ENCODE peak calls at places on chromosomes 16 and 17, in ten cellular contexts. W is thyroid gland, F is HCT116, S is right lobe of liver, K is esophagus squamous epithelium, Q is spleen, X is IMR-90, E is gastrocnemius medialis, O is K562, B is breast epithelium. R is an unnamed sample. For H3K36me3, the result is how much of the 10 kb centered on the place peaks cover.

GRCh38 chr16:11032000-11032921 is 87.9 kb downstream of the CLEC16A start:
- DNase-seq in W (no peak), F (no peak), S (no peak), K (no peak), Q (no peak), X (no peak), E (no peak), O (peak), B (no peak), R (no peak)

GRCh38 chr17:29588561-29589411 is 662 bp downstream of the GIT1 start:
- DNase-seq in W (peak), F (no peak), S (no peak), K (no peak), Q (peak), X (peak), E (no peak), O (peak), B (no peak), R (peak)

GRCh38 chr16:78230832-78231231 is 131.4 kb downstream of the WWOX start:
- DNase-seq in W (no peak), F (no peak), S (no peak), K (no peak), Q (no peak), X (peak), E (no peak), O (no peak), B (no peak), R (no peak)

GRCh38 chr17:81705518-81706231 is 2.5 kb downstream of the MRPL12 start:
- DNase-seq in W (no peak), F (no peak), S (no peak), K (no peak), Q (peak), X (no peak), E (no peak), O (no peak), B (no peak), R (no peak)

GRCh38 chr16:70429888-70430666 is 8.8 kb downstream of the ST3GAL2 start:
- DNase-seq in W (peak), F (no peak), S (no peak), K (no peak), Q (no peak), X (no peak), E (no peak), O (peak), B (no peak), R (no peak)

GRCh38 chr17:50290074-50290702 is 15.9 kb downstream of the TMEM92 start:
- DNase-seq in W (peak), F (peak), S (peak), K (no peak), Q (no peak), X (peak), E (peak), O (peak), B (peak), R (peak)

GRCh38 chr17:31052187-31052889 is 42.4 kb upstream of the NF1 start:
- DNase-seq in W (peak), F (peak), S (peak), K (no peak), Q (no peak), X (peak), E (peak), O (peak), B (no peak), R (peak)

GRCh38 chr17:70636517-70637133 is 467.3 kb downstream of the KCNJ2 start:
- DNase-seq in W (no peak), F (peak), S (no peak), K (no peak), Q (no peak), X (peak), E (no peak), O (peak), B (no peak), R (no peak)

GRCh38 chr16:58501242-58502131 is 1.5 kb downstream of the NDRG4 start:
- DNase-seq in W (peak), F (no peak), S (no peak), K (no peak), Q (peak), X (no peak), E (no peak), O (peak), B (peak), R (peak)

GRCh38 chr16:11389631-11390565 is 44.6 kb downstream of the RMI2 start:
- DNase-seq in W (no peak), F (no peak), S (peak), K (no peak), Q (peak), X (no peak), E (no peak), O (no peak), B (peak), R (no peak)

GRCh38 chr17:1588781-1589585 is 26.4 kb upstream of the PITPNA start:
- DNase-seq in W (no peak), F (no peak), S (peak), K (no peak), Q (no peak), X (no peak), E (no peak), O (no peak), B (no peak), R (no peak)

GRCh38 chr16:1464196-1464893 is 10.5 kb downstream of the CLCN7 start:
- DNase-seq in W (no peak), F (no peak), S (no peak), K (no peak), Q (no peak), X (no peak), E (no peak), O (no peak), B (no peak), R (peak)

GRCh38 chr16:25097304-25097988 is 14.1 kb upstream of the LCMT1 start:
- DNase-seq in W (no peak), F (no peak), S (no peak), K (no peak), Q (no peak), X (peak), E (no peak), O (no peak), B (no peak), R (no peak)

GRCh38 chr17:65994114-65994513 is 197.8 kb downstream of the CEP112 start:
- DNase-seq in W (no peak), F (no peak), S (no peak), K (no peak), Q (no peak), X (no peak), E (no peak), O (no peak), B (no peak), R (no peak)

GRCh38 chr17:18966831-18967624 is 15.1 kb downstream of the SLC5A10 start:
- DNase-seq in W (peak), F (no peak), S (no peak), K (no peak), Q (no peak), X (peak), E (peak), O (no peak), B (no peak), R (no peak)

GRCh38 chr17:4143563-4144410 is 790 bp downstream of the CYB5D2 start:
- DNase-seq in W (peak), F (peak), S (peak), K (peak), Q (peak), X (peak), E (peak), O (peak), B (peak), R (peak)

GRCh38 chr17:17419621-17420020 is 57.2 kb upstream of the MED9 start:
- DNase-seq in W (peak), F (no peak), S (no peak), K (no peak), Q (no peak), X (no peak), E (no peak), O (no peak), B (no peak), R (no peak)

GRCh38 chr17:68420065-68420847 is 37.0 kb downstream of the WIPI1 start:
- DNase-seq in W (no peak), F (no peak), S (no peak), K (no peak), Q (no peak), X (no peak), E (no peak), O (no peak), B (no peak), R (no peak)

GRCh38 chr17:56978441-56979090 is 635 bp downstream of the SCPEP1 start:
- DNase-seq in W (no peak), F (no peak), S (no peak), K (no peak), Q (no peak), X (peak), E (no peak), O (peak), B (no peak), R (no peak)

GRCh38 chr16:70737377-70738082 is 51.7 kb upstream of the MTSS2 start:
- DNase-seq in W (no peak), F (no peak), S (peak), K (no peak), Q (peak), X (peak), E (peak), O (no peak), B (peak), R (peak)

GRCh38 chr17:46152423-46152822 is 40.8 kb downstream of the KANSL1 start:
- DNase-seq in W (no peak), F (no peak), S (no peak), K (no peak), Q (no peak), X (no peak), E (no peak), O (no peak), B (no peak), R (no peak)

GRCh38 chr17:35765731-35766488 is 5.2 kb downstream of the C17orf50 start:
- DNase-seq in W (no peak), F (no peak), S (no peak), K (no peak), Q (no peak), X (no peak), E (no peak), O (no peak), B (no peak), R (no peak)

GRCh38 chr17:66834426-66834918 is 445 bp upstream of the CACNG5 start:
- DNase-seq in W (no peak), F (no peak), S (no peak), K (no peak), Q (no peak), X (no peak), E (no peak), O (no peak), B (no peak), R (no peak)

GRCh38 chr17:4605826-4606225 is 21.5 kb downstream of the SMTNL2 start:
- DNase-seq in W (no peak), F (no peak), S (no peak), K (no peak), Q (no peak), X (peak), E (no peak), O (no peak), B (no peak), R (peak)

GRCh38 chr16:54280751-54281150 is 5.8 kb downstream of the IRX3 start:
- DNase-seq in W (no peak), F (peak), S (no peak), K (no peak), Q (no peak), X (no peak), E (no peak), O (no peak), B (no peak), R (no peak)

GRCh38 chr17:7046127-7046724 is 2.3 kb upstream of the SLC16A11 start:
- DNase-seq in W (peak), F (peak), S (peak), K (no peak), Q (peak), X (no peak), E (no peak), O (no peak), B (peak), R (peak)

GRCh38 chr17:18377437-18378204 is at the start of gene EVPLL:
- DNase-seq in W (peak), F (no peak), S (peak), K (no peak), Q (peak), X (no peak), E (no peak), O (no peak), B (peak), R (no peak)

GRCh38 chr17:81419333-81419885 is 24.2 kb downstream of the BAHCC1 start:
- DNase-seq in W (peak), F (peak), S (peak), K (no peak), Q (no peak), X (peak), E (no peak), O (peak), B (peak), R (peak)

GRCh38 chr16:3180445-3180878 is 7.5 kb upstream of the OR1F1 start:
- DNase-seq in W (no peak), F (no peak), S (no peak), K (no peak), Q (peak), X (no peak), E (no peak), O (peak), B (no peak), R (no peak)

GRCh38 chr16:24858219-24859041 is 12.7 kb downstream of the SLC5A11 start:
- DNase-seq in W (peak), F (no peak), S (peak), K (no peak), Q (no peak), X (peak), E (no peak), O (peak), B (peak), R (peak)

GRCh38 chr16:73216932-73217331 is 169.0 kb upstream of the ZFHX3 start:
- DNase-seq in W (no peak), F (no peak), S (no peak), K (no peak), Q (no peak), X (peak), E (no peak), O (no peak), B (no peak), R (no peak)

GRCh38 chr17:42673885-42674754 is 2.7 kb downstream of the PLEKHH3 start:
- DNase-seq in W (no peak), F (no peak), S (no peak), K (no peak), Q (no peak), X (peak), E (no peak), O (peak), B (no peak), R (peak)

GRCh38 chr17:76354747-76355310 is 1.1 kb upstream of the PRPSAP1 start:
- DNase-seq in W (no peak), F (no peak), S (no peak), K (no peak), Q (no peak), X (no peak), E (no peak), O (peak), B (no peak), R (no peak)

GRCh38 chr17:28528329-28529011 is 22.3 kb downstream of the FOXN1 start:
- DNase-seq in W (no peak), F (no peak), S (no peak), K (no peak), Q (no peak), X (no peak), E (no peak), O (peak), B (no peak), R (no peak)

DNA sequence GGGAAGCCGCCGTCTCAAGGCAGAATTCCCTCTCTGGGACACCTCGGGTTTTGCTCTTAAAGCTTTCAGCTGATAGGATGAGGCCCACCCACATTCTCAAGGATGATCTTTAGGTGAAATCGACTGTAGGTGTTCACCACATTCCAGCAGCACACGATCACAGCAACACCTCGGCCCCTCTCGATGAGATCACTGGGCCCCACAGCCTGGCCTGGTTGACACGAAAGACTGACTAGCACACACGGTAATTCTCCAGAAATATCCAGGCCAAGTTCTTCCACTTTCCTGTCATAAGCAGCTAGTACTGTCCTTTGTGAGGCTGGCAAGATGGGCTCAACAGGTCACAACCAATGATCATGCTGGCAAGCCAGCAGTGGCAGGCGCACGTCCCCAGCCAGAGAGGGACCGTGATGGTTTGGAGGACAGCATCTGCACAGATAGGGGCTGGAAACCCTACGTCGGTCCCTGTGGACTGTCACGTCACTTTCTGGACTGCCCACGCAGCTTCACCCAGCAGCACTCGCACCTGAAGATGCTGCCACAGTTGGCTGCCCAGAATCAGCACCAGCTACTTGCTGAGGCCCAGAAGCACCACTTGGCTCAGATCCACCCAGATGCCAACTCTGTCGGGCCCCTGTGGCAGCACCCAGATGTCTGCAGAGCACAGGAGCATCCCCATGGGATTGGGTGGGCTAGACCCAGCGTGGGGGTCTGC is 17.4 kb downstream of the TMC6 start:
- DNase-seq in W (no peak), F (no peak), S (no peak), K (no peak), Q (no peak), X (no peak), E (no peak), O (no peak), B (no peak), R (no peak)
- H3K36me3 ChIP-seq in W (under half), F (under half), S (under half), K (under half), Q (half or more), X (under half), E (under half), O (half or more), B (under half), R (under half)

DNA sequence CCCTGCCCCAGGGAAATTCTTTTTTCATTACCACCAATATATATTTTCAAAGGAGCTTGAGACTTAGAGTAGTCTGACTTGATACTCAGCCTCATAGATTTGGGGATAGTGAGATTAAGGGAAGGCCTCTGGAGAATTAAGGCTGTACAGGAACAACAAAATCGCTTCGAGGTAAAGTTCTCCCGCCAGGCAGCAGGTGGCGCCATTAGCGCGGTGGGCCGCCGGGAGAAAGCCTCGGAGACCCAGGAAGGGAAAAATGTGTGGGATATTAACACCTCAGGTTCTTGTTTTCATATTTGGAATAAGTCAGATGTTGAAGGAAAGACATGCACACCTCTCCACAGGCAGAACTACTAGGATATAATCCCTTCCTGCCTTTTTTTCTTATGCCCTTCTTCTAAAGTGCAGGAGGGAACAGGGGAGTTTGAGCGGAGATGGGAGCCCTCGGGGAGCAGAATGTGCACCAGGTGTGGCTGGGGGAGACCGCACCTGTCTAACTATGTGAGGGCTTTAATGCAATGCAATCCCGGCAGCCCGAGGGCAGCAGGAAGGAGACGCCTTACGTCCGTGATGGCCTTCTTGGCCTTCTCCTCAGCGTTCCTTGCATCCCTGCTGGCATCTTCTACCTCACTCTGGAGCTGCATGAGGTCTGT is 25.9 kb downstream of the MYH3 start:
- DNase-seq in W (no peak), F (no peak), S (no peak), K (no peak), Q (peak), X (peak), E (no peak), O (peak), B (no peak), R (no peak)
- TF ChIP-seq CTCF in W (peak), F (peak), S (peak), K (peak), Q (peak), X (peak), E (peak), O (peak), B (peak), R (peak)

DNA sequence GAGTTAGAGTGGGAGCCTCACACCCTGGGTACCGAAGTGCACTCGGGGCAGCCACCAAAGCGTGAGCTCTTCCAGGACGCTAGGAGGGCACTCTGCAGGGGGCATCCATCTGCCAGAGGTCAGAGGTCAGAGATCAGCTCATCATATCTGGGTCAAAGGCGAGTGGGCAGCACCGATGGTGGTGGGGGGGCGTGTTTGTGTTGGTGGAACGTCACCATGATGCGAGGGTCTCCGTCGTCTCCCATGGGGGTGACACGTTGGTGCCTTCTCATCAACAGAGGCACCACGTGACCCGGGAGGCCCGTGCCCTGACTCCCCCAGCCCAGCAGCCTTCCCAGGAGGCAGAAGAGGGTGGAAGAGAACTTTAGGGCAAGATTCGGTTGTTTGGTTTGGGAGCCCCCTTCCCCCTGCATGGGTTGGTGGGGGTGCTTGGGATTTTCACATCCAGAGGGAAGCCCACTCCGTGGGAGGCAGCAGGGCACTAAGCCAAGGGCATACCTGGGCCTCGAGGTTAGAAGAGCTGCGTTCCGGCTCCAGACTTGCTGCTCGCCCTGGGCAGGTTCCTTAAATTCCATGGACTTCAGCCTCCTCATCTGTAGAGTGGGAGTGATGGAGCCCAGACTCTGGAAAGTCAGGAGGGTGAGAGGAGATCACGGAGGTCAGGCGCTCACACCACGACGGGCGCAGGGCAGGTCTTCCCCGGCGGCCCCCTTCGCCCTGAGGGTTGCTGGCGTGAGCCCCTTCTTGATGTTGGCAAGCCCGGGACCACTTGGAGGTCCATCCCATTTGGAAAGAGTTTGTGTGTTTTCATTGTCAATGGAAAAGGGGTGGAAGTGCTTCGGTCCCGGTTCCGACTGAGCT is 14.0 kb downstream of the CRISPLD2 start:
- DNase-seq in W (no peak), F (no peak), S (no peak), K (no peak), Q (no peak), X (no peak), E (no peak), O (no peak), B (no peak), R (no peak)
- TF ChIP-seq POLR2A in W (no peak), F (no peak), S (no peak), K (no peak), Q (no peak), X (no peak), E (no peak), O (no peak), B (no peak), R (no peak)

GRCh38 chr17:38911081-38911730 is 14.2 kb upstream of the LASP1NB start:
- DNase-seq in W (no peak), F (no peak), S (peak), K (no peak), Q (peak), X (no peak), E (no peak), O (no peak), B (no peak), R (peak)

GRCh38 chr17:38907930-38908675 is 17.3 kb upstream of the LASP1NB start:
- DNase-seq in W (no peak), F (no peak), S (peak), K (no peak), Q (peak), X (no peak), E (no peak), O (no peak), B (no peak), R (no peak)

GRCh38 chr17:38912221-38912813 is 13.1 kb upstream of the LASP1NB start:
- DNase-seq in W (peak), F (no peak), S (peak), K (no peak), Q (peak), X (no peak), E (no peak), O (no peak), B (peak), R (peak)

GRCh38 chr17:38908676-38909181 is 16.7 kb upstream of the LASP1NB start:
- DNase-seq in W (no peak), F (no peak), S (peak), K (no peak), Q (peak), X (no peak), E (no peak), O (no peak), B (no peak), R (no peak)

DNA sequence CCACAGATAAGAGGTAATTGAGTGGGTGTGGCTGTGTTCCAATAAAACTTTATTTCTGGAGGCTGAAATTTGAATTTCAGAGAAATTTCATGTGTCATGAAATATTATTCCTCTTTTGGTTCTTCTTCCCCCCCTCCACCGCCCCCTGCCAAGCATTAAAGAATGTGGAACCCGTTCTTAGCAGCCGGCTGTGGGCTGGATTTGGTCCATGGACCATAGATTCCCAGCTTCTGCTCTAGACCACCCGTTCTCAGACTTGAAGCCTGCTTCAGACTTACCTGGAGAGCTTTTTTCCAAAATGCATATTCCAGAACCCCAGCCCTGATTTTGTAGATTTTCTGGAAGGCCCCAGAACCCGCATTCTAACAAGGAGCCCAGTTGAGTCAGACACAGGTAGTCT is 15.1 kb upstream of the LASP1NB start:
- DNase-seq in W (no peak), F (no peak), S (peak), K (no peak), Q (peak), X (no peak), E (no peak), O (no peak), B (no peak), R (peak)
- H3K36me3 ChIP-seq in W (under half), F (under half), S (under half), K (under half), Q (under half), X (half or more), E (under half), O (half or more), B (under half), R (under half)